ENCODE peak calls at places on chromosome 20, in eight cellular contexts. D is upper lobe of right lung, V is foreskin fibroblast, X is BJ, G is right lobe of liver, U is AG04450, N is omental fat pad, R is dorsolateral prefrontal cortex. P is an unnamed sample.

GRCh38 chr20:22532598-22532997 is 51.8 kb downstream of the FOXA2 start:
- DNase-seq in D (no peak), V (no peak), G (no peak), X (no peak), R (no peak), U (no peak), N (no peak), P (no peak)

GRCh38 chr20:36924167-36925045 is 27.1 kb downstream of the SAMHD1 start:
- DNase-seq in D (peak), G (no peak), N (no peak), X (no peak), R (no peak), U (no peak), V (no peak), P (no peak)

GRCh38 chr20:8299921-8300320 is 167.9 kb downstream of the PLCB1 start:
- DNase-seq in V (peak), X (no peak), D (no peak), N (no peak), U (no peak), R (no peak), G (no peak), P (no peak)

GRCh38 chr20:40414843-40415615 is 274.0 kb downstream of the MAFB start:
- DNase-seq in X (no peak), G (no peak), N (no peak), R (no peak), V (no peak), D (no peak), U (no peak), P (no peak)

GRCh38 chr20:8401491-8401890 is 269.4 kb downstream of the PLCB1 start:
- DNase-seq in N (no peak), G (no peak), V (peak), X (no peak), U (no peak), D (no peak), R (no peak), P (no peak)

GRCh38 chr20:45969712-45970634 is 2.0 kb downstream of the ZNF335 start:
- DNase-seq in D (peak), X (no peak), V (peak), N (peak), U (peak), R (no peak), G (peak), P (no peak)

GRCh38 chr20:40970218-40970617 is 58.4 kb upstream of the TOP1 start:
- DNase-seq in U (no peak), X (no peak), V (no peak), R (no peak), G (no peak), D (no peak), N (no peak), P (no peak)

GRCh38 chr20:24102290-24102689 is 113.7 kb upstream of the GGTLC1 start:
- DNase-seq in U (no peak), V (no peak), G (peak), X (no peak), N (no peak), D (no peak), R (no peak), P (no peak)

GRCh38 chr20:4720977-4721349 is 746 bp upstream of the PRND start:
- DNase-seq in X (no peak), N (no peak), G (no peak), V (no peak), R (no peak), U (no peak), D (no peak), P (no peak)

GRCh38 chr20:39660965-39661364 is 698.8 kb downstream of the DHX35 start:
- DNase-seq in R (no peak), V (no peak), D (no peak), X (no peak), G (no peak), U (no peak), N (no peak), P (no peak)

GRCh38 chr20:50251992-50252491 is 61.4 kb downstream of the CEBPB start:
- DNase-seq in G (no peak), N (no peak), D (no peak), U (peak), R (no peak), X (peak), V (peak), P (no peak)

GRCh38 chr20:45432294-45432693 is 16.4 kb downstream of the PIGT start:
- DNase-seq in R (no peak), G (no peak), V (no peak), U (no peak), N (no peak), X (no peak), D (no peak), P (no peak)

GRCh38 chr20:24949756-24950127 is 673 bp downstream of the CST7 start:
- DNase-seq in U (no peak), R (no peak), V (no peak), G (no peak), X (no peak), N (no peak), D (no peak), P (no peak)

GRCh38 chr20:2259731-2260130 is 36.1 kb upstream of the TGM3 start:
- DNase-seq in X (no peak), V (no peak), N (no peak), R (no peak), G (no peak), U (no peak), D (no peak), P (no peak)

GRCh38 chr20:18090044-18090443 is 32.3 kb upstream of the OVOL2 start:
- DNase-seq in R (no peak), U (no peak), G (no peak), D (no peak), N (no peak), X (no peak), V (no peak), P (no peak)

GRCh38 chr20:37438464-37439222 is 82.4 kb upstream of the NNAT start:
- DNase-seq in G (no peak), X (no peak), D (peak), U (no peak), N (no peak), R (no peak), V (no peak), P (no peak)

GRCh38 chr20:46057856-46058655 is 29.0 kb downstream of the SLC12A5 start:
- DNase-seq in N (no peak), V (peak), D (peak), U (no peak), X (no peak), R (peak), G (no peak), P (peak)

GRCh38 chr20:44678247-44678646 is 26.7 kb upstream of the ADA start:
- DNase-seq in R (no peak), N (no peak), V (no peak), U (no peak), D (no peak), X (no peak), G (no peak), P (no peak)

GRCh38 chr20:63675681-63676368 is 17.7 kb downstream of the RTEL1 start:
- DNase-seq in G (no peak), U (no peak), N (no peak), D (no peak), X (no peak), V (no peak), R (no peak), P (no peak)

GRCh38 chr20:51121272-51121671 is 98.4 kb upstream of the KCNG1 start:
- DNase-seq in V (no peak), G (no peak), R (no peak), N (no peak), U (no peak), X (no peak), D (no peak), P (no peak)

GRCh38 chr20:62667530-62668440 is 25.5 kb downstream of the SLCO4A1 start:
- DNase-seq in G (no peak), R (no peak), X (no peak), V (no peak), U (no peak), D (no peak), N (no peak), P (no peak)

GRCh38 chr20:62665153-62665754 is 23.0 kb downstream of the SLCO4A1 start:
- DNase-seq in N (no peak), V (no peak), X (no peak), G (no peak), R (no peak), D (no peak), U (no peak), P (no peak)

GRCh38 chr20:62668441-62669027 is 26.2 kb downstream of the SLCO4A1 start:
- DNase-seq in R (peak), N (no peak), D (no peak), V (peak), G (no peak), U (peak), X (no peak), P (peak)

GRCh38 chr20:62665826-62666735 is 23.8 kb downstream of the SLCO4A1 start:
- DNase-seq in R (no peak), N (no peak), V (no peak), X (no peak), D (no peak), U (no peak), G (no peak), P (no peak)

DNA sequence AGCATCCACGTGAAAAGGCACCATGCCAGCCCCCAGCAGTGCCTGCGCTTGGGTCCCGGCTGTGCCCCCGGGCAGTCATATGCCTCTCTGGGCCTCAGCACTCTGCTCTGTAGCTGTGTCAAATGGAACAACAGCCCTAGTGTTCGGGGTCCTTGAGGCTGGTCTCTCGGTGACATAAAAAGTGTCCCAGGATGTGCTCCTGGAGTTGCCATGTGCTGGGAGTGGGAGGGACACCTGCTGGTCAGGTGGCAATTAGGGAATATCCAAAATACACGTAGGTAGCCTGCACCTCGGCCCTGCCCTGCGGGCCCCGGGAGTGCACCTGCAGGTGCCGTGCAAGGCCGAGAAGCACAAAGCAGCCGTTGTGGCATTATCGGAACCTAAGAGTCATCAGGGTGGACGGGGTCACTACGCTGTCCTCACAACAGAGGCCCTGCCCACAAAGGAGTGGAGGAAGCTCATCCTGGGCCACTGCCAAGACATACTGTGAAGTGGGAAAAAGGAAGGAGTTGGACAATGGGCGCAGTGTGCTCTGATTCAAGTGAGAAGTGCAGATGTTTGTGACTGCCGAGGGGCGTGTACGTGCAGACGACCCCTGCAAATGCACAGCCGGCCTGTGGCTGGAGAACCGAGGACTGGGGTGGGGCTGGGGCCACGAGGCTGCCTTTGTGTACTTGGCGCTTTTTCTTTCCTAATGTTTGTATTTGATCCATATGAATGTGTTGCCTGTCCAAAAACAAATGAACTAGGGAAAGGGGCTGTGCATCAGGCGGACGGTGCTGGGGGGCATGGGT is 24.6 kb downstream of the SLCO4A1 start:
- DNase-seq in U (no peak), V (peak), X (no peak), N (no peak), D (no peak), R (peak), G (no peak), P (no peak)
- TF ChIP-seq CTCF in U (no peak), V (no peak), X (no peak), N (no peak), D (no peak), R (peak), G (no peak), P (no peak)

GRCh38 chr20:48937674-48938073 is 16.2 kb downstream of the ARFGEF2 start:
- DNase-seq in V (no peak), N (no peak), R (no peak), G (no peak), D (no peak), X (no peak), U (no peak), P (no peak)
- TF ChIP-seq CTCF in V (no peak), N (no peak), R (no peak), G (no peak), D (no peak), X (no peak), U (no peak), P (no peak)

GRCh38 chr20:956330-956951 is 40.3 kb upstream of the ANGPT4 start:
- DNase-seq in N (peak), R (peak), V (peak), X (no peak), D (peak), G (peak), U (peak), P (peak)

GRCh38 chr20:958936-959815 is 42.9 kb downstream of the RSPO4 start:
- DNase-seq in R (no peak), U (no peak), D (no peak), N (no peak), X (no peak), V (no peak), G (no peak), P (peak)

GRCh38 chr20:955111-955510 is 39.0 kb upstream of the ANGPT4 start:
- DNase-seq in X (no peak), N (no peak), U (no peak), G (no peak), D (no peak), V (no peak), R (no peak), P (no peak)

GRCh38 chr20:955656-956055 is 39.5 kb upstream of the ANGPT4 start:
- DNase-seq in V (no peak), X (no peak), G (no peak), R (no peak), U (no peak), D (no peak), N (no peak), P (no peak)

DNA sequence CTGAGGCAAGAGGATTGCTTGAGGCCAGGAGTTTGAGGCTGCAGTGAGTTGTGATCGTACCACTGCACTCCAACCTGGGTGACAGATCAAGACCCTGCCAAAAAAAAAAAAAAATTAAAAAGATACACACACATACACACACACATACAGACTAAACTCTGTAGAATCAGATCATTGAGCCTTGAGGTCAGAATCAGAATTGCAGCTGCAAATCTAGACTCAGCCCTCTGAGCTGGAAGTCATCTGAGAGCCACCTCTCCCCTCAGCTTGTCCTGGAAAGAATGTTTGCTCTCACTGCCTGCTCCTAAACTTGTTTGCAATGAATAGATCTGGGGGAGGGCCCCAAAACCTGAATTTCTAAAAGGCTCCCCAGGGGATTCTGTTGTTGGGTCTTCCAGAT is 41.4 kb upstream of the ANGPT4 start:
- DNase-seq in V (peak), U (no peak), X (no peak), G (no peak), R (no peak), N (no peak), D (no peak), P (no peak)
- TF ChIP-seq CTCF in V (peak), U (peak), X (no peak), G (no peak), R (no peak), N (no peak), D (no peak), P (no peak)

DNA sequence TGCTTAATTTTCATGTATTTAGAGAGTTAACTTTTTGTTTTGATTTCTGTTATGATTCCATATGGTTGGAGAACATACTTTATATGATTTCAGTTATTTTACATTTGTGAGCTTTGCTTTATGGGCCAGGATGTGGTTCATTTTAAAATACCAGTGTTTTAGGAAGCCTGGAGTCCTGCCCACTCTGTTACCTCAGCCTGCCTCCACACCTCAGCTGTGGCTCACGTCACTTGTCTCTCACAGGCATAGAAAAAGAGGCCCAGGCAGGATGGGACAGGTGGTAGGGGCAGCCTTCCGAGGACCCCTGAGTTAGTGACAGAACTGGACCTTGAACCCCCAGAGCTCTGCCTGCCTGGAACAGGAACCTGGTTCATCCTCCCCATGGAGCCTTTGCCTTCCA is 16.0 kb downstream of the PSMF1 start:
- DNase-seq in R (no peak), D (no peak), U (no peak), G (no peak), V (no peak), N (no peak), X (no peak), P (no peak)
- TF ChIP-seq CTCF in R (no peak), D (no peak), U (no peak), G (no peak), V (no peak), N (no peak), X (no peak), P (no peak)